ENCODE peak calls at places on chromosomes 12 and 14, in seven cellular contexts. One of them, this sample, is unnamed.

GRCh38 chr12:121404734-121405133 is 4.8 kb downstream of the RNF34 start:
- DNase-seq in lung: no peak
- DNase-seq in HCT116: no peak
- DNase-seq in pancreas: no peak
- DNase-seq in heart left ventricle: no peak
- DNase-seq in stomach: peak; percentile 48
- DNase-seq in heart right ventricle: no peak
- DNase-seq in this sample: no peak

GRCh38 chr14:67524152-67524963 is 8.7 kb upstream of the PLEKHH1 start:
- DNase-seq in lung: no peak
- DNase-seq in HCT116: no peak
- DNase-seq in pancreas: no peak
- DNase-seq in heart left ventricle: no peak
- DNase-seq in stomach: no peak
- DNase-seq in heart right ventricle: no peak
- DNase-seq in this sample: no peak

GRCh38 chr12:67827820-67828383 is 161.3 kb upstream of the IFNG-AS1 start:
- DNase-seq in lung: no peak
- DNase-seq in HCT116: peak; percentile 62
- DNase-seq in pancreas: no peak
- DNase-seq in heart left ventricle: no peak
- DNase-seq in stomach: no peak
- DNase-seq in heart right ventricle: no peak
- DNase-seq in this sample: peak; percentile 99

GRCh38 chr12:123336530-123336929 is 28.1 kb downstream of the SBNO1 start:
- DNase-seq in lung: no peak
- DNase-seq in HCT116: no peak
- DNase-seq in pancreas: no peak
- DNase-seq in heart left ventricle: no peak
- DNase-seq in stomach: no peak
- DNase-seq in heart right ventricle: no peak
- DNase-seq in this sample: no peak

GRCh38 chr14:52926994-52927393 is 23.9 kb downstream of the FERMT2 start:
- DNase-seq in lung: no peak
- DNase-seq in HCT116: no peak
- DNase-seq in pancreas: no peak
- DNase-seq in heart left ventricle: no peak
- DNase-seq in stomach: no peak
- DNase-seq in heart right ventricle: no peak
- DNase-seq in this sample: no peak

GRCh38 chr12:76863005-76863670 is 15.7 kb downstream of the CSRP2 start:
- DNase-seq in lung: no peak
- DNase-seq in HCT116: no peak
- DNase-seq in pancreas: no peak
- DNase-seq in heart left ventricle: no peak
- DNase-seq in stomach: no peak
- DNase-seq in heart right ventricle: no peak
- DNase-seq in this sample: no peak

GRCh38 chr12:32455607-32456063 is 56.3 kb downstream of the FGD4 start:
- DNase-seq in lung: no peak
- DNase-seq in HCT116: peak; percentile 45
- DNase-seq in pancreas: no peak
- DNase-seq in heart left ventricle: no peak
- DNase-seq in stomach: no peak
- DNase-seq in heart right ventricle: no peak
- DNase-seq in this sample: peak; percentile 58

GRCh38 chr12:47777741-47778558 is 4.9 kb downstream of the SLC48A1 start:
- DNase-seq in lung: no peak
- DNase-seq in HCT116: no peak
- DNase-seq in pancreas: no peak
- DNase-seq in heart left ventricle: peak; percentile 67
- DNase-seq in stomach: peak; percentile 67
- DNase-seq in heart right ventricle: no peak
- DNase-seq in this sample: no peak

GRCh38 chr12:46549527-46550265 is 177.1 kb upstream of the SLC38A2 start:
- DNase-seq in lung: no peak
- DNase-seq in HCT116: peak; percentile 84
- DNase-seq in pancreas: no peak
- DNase-seq in heart left ventricle: no peak
- DNase-seq in stomach: no peak
- DNase-seq in heart right ventricle: no peak
- DNase-seq in this sample: peak; percentile 92

GRCh38 chr12:64820593-64820992 is 3.9 kb upstream of the TBC1D30 start:
- DNase-seq in lung: no peak
- DNase-seq in HCT116: no peak
- DNase-seq in pancreas: no peak
- DNase-seq in heart left ventricle: no peak
- DNase-seq in stomach: no peak
- DNase-seq in heart right ventricle: no peak
- DNase-seq in this sample: no peak

GRCh38 chr14:60642270-60642789 is 6.9 kb downstream of the SIX1 start:
- DNase-seq in lung: no peak
- DNase-seq in HCT116: no peak
- DNase-seq in pancreas: peak; percentile 67
- DNase-seq in heart left ventricle: no peak
- DNase-seq in stomach: no peak
- DNase-seq in heart right ventricle: no peak
- DNase-seq in this sample: no peak
- H3K4me1 ChIP-seq in lung: peaks cover 15% of the 10 kb centered on the region
- H3K4me1 ChIP-seq in HCT116: no peaks in the 10 kb centered on the region
- H3K4me1 ChIP-seq in pancreas: peaks cover 7% of the 10 kb centered on the region
- H3K4me1 ChIP-seq in heart left ventricle: peaks cover 20% of the 10 kb centered on the region
- H3K4me1 ChIP-seq in stomach: peaks cover 42% of the 10 kb centered on the region
- H3K4me1 ChIP-seq in heart right ventricle: peaks cover 45% of the 10 kb centered on the region
- H3K4me1 ChIP-seq in this sample: peaks cover 13% of the 10 kb centered on the region

DNA sequence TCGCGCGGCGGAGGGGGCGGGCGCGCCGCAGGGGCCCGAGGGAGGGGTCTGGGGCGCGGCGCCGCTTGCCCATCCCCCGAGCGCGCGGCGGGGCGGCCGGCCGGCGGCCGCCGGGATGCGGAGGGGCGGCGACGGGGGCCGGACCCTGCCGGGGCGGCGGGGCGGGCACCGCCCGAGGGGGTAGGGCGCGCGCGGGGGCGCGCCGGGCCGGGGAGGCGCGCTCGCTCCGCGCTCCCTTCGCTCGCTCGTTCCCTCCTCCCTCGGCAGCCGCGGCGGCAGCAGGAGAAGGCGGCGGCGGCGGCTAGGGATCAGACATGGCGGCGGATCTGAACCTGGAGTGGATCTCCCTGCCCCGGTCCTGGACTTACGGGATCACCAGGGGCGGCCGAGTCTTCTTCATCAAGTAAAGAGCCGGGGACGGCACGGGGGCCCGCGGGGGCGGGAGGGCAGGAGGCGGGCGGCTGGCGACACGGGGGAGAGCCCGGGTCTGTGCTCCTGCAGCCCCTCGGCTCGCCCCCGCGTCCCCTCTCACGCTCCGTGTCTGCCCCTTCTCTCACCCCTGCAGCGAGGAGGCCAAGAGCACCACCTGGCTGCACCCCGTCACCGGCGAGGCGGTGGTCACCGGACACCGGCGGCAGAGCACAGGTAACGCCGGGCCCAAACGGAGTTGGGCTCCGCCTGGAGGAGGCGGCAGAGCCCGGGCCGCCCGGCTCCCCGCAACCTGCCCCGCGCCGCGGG is at the start of gene PLEKHA5:
- DNase-seq in lung: peak; percentile 59
- DNase-seq in HCT116: peak; percentile 23
- DNase-seq in pancreas: peak; percentile 92
- DNase-seq in heart left ventricle: peak; percentile 88
- DNase-seq in stomach: peak; percentile 79
- DNase-seq in heart right ventricle: peak; percentile 82
- DNase-seq in this sample: peak; percentile 63
- TF ChIP-seq CTCF in lung: no peak
- TF ChIP-seq CTCF in HCT116: no peak
- TF ChIP-seq CTCF in pancreas: no peak
- TF ChIP-seq CTCF in heart left ventricle: peak; percentile 24
- TF ChIP-seq CTCF in stomach: no peak
- TF ChIP-seq CTCF in heart right ventricle: peak; percentile 52
- TF ChIP-seq CTCF in this sample: no peak

DNA sequence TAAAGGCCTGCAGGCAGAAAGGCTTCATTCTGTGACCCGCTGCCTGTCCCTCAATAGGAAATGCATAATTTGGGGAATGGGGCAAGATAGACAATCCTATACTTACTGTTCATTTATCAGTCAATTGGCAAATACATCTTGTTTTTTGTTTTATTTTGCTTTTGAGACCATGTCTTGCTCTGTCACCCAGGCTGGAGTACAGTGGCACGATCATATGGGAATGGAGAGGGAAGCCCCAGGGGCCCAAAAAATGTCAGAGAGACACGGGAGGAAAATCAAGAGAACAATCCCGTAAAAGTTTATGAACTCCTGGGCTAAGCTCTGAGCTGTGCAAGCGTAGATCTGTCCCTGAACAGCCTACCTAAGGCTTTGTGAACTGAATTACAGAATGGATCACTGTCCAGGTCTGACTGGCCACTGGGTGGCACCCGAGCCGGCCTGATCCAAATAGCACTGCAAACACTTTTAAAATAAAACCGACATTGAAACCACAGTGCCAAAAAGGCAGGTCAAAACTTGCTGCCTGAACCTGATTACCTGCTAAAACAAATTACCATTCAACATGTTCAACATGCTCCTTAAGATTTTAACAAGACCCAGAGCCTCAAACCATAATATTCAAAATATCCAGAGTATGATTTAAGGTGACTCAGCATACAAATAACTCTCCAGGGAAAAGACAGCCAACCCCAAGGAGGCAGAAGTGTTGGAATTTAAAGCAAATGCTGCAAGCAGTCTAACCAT is 11.8 kb downstream of the COPS7A start:
- DNase-seq in lung: peak; percentile 62
- DNase-seq in HCT116: no peak
- DNase-seq in pancreas: peak; percentile 74
- DNase-seq in heart left ventricle: peak; percentile 76
- DNase-seq in stomach: peak; percentile 77
- DNase-seq in heart right ventricle: peak; percentile 68
- DNase-seq in this sample: peak; percentile 97
- H3K27ac ChIP-seq in lung: no peak overlapping the region
- H3K27ac ChIP-seq in HCT116: peak overlapping the region; percentile 63
- H3K27ac ChIP-seq in pancreas: no peak overlapping the region
- H3K27ac ChIP-seq in heart left ventricle: peak overlapping the region; percentile 0
- H3K27ac ChIP-seq in stomach: no peak overlapping the region
- H3K27ac ChIP-seq in heart right ventricle: peak overlapping the region; percentile 30
- H3K27ac ChIP-seq in this sample: peak overlapping the region; percentile 7

DNA sequence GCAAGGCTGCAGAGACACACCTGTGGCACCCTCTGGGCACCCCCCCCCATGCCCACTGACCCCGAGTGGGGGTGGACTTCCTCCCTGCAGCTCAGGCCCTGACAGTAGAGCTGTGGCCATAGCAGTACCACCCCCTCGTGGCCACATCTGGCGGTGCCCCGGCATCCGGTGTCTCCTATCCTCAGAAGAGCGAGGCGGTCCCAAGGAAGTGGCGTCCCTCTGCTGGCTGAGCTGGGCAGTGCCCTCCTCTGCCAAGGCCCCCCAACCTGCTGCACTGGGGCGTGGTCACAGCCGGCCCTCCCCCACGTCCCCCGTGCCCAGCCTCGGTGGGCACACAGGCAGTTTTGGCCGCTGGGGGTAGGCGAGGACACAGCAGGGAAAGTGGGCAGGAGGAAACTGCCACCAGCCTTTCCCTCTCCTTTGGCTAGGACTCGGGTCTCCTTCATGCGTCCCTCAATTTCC is 6.0 kb upstream of the SLC6A12 start:
- DNase-seq in lung: peak; percentile 53
- DNase-seq in HCT116: peak; percentile 73
- DNase-seq in pancreas: peak; percentile 79
- DNase-seq in heart left ventricle: peak; percentile 80
- DNase-seq in stomach: peak; percentile 54
- DNase-seq in heart right ventricle: peak; percentile 67
- DNase-seq in this sample: no peak
- H3K4me1 ChIP-seq in lung: no peaks in the 10 kb centered on the region
- H3K4me1 ChIP-seq in HCT116: peaks cover 6% of the 10 kb centered on the region
- H3K4me1 ChIP-seq in pancreas: no peaks in the 10 kb centered on the region
- H3K4me1 ChIP-seq in heart left ventricle: no peaks in the 10 kb centered on the region
- H3K4me1 ChIP-seq in stomach: no peaks in the 10 kb centered on the region
- H3K4me1 ChIP-seq in heart right ventricle: no peaks in the 10 kb centered on the region
- H3K4me1 ChIP-seq in this sample: no peaks in the 10 kb centered on the region

DNA sequence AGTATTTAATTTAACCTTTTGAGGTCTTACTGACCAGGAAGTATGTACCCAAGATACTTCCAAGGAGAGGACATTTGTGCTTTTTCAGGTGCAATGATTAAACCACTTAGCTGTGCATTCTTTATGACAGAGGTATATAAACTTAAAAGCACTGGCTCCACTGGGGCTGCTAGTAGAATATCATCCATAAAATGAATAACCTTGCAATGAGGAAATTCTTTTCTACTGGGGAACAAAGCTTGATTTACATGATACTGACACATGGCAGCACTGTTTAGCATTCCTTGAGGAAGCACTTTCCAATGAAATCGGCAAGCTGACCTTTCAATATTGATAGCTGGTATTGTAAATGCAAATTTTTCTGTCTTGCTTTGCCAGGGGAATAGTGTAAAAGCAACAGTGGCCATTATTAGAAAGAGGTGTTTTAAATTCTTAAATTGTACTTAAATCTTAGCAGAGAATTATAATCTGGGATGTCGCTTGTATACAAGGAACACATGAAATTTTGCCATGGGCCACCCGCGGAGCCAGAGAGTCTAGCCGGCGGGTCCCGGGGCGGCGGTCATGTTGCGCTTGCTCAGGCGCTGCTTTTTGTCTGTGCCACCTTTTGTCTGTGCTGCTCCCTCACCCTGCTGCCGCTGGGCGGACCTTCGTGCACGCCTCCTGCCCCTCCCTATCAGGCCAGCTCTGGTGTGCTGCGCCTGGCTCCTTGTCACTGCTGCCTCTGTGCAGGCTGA is 20.9 kb upstream of the BLTP3B start:
- DNase-seq in lung: peak; percentile 81
- DNase-seq in HCT116: peak; percentile 64
- DNase-seq in pancreas: peak; percentile 82
- DNase-seq in heart left ventricle: peak; percentile 89
- DNase-seq in stomach: peak; percentile 88
- DNase-seq in heart right ventricle: peak; percentile 82
- DNase-seq in this sample: peak; percentile 60
- TF ChIP-seq CTCF in lung: no peak
- TF ChIP-seq CTCF in HCT116: no peak
- TF ChIP-seq CTCF in pancreas: no peak
- TF ChIP-seq CTCF in heart left ventricle: peak; percentile 23
- TF ChIP-seq CTCF in stomach: no peak
- TF ChIP-seq CTCF in heart right ventricle: peak; percentile 35
- TF ChIP-seq CTCF in this sample: peak; percentile 40

DNA sequence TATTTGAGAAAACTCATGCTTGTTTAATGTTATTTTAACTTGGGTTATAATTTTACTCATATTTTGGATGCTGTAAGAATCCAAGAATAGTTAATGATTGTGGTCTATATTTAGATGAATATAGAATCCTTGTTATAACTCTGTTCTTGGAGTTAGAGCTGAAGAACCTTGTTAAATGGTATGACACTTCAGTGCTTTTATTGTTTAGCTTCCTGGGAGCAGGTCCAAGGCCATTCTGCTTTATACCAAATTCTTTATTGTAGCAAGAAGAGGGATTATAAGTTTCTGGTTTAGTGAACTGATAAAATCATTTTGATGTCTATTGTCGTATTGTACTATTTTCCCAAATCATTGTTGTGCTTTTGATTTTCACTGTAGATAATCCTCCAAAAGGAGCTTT is 69.4 kb downstream of the MIA2 start:
- DNase-seq in lung: no peak
- DNase-seq in HCT116: no peak
- DNase-seq in pancreas: no peak
- DNase-seq in heart left ventricle: no peak
- DNase-seq in stomach: no peak
- DNase-seq in heart right ventricle: no peak
- DNase-seq in this sample: no peak
- H3K27ac ChIP-seq in lung: no peak overlapping the region
- H3K27ac ChIP-seq in HCT116: no peak overlapping the region
- H3K27ac ChIP-seq in pancreas: no peak overlapping the region
- H3K27ac ChIP-seq in heart left ventricle: peak overlapping the region; percentile 49
- H3K27ac ChIP-seq in stomach: no peak overlapping the region
- H3K27ac ChIP-seq in heart right ventricle: peak overlapping the region; percentile 60
- H3K27ac ChIP-seq in this sample: no peak overlapping the region

GRCh38 chr14:91366749-91367148 is 50.9 kb downstream of the CCDC88C start:
- DNase-seq in lung: no peak
- DNase-seq in HCT116: no peak
- DNase-seq in pancreas: no peak
- DNase-seq in heart left ventricle: no peak
- DNase-seq in stomach: no peak
- DNase-seq in heart right ventricle: no peak
- DNase-seq in this sample: no peak
- H3K4me1 ChIP-seq in lung: peaks cover 32% of the 10 kb centered on the region
- H3K4me1 ChIP-seq in HCT116: no peaks in the 10 kb centered on the region
- H3K4me1 ChIP-seq in pancreas: peaks cover 16% of the 10 kb centered on the region
- H3K4me1 ChIP-seq in heart left ventricle: peaks cover 88% of the 10 kb centered on the region
- H3K4me1 ChIP-seq in stomach: peaks cover 87% of the 10 kb centered on the region
- H3K4me1 ChIP-seq in heart right ventricle: peaks cover 54% of the 10 kb centered on the region
- H3K4me1 ChIP-seq in this sample: peaks cover 28% of the 10 kb centered on the region